ENCODE peak calls at places on chromosomes 6 and 20, in nine cellular contexts. S, P, N, Q, B, W, J, U and I are unnamed samples.

GRCh38 chr6:162854734-162855191 is 127.0 kb downstream of the PACRG start:
- DNase-seq in P (no peak), Q (no peak), S (peak; percentile 37), J (no peak), U (no peak), W (no peak), N (no peak), B (no peak), I (no peak)

GRCh38 chr6:14912226-14912625 is 333.6 kb upstream of the JARID2 start:
- DNase-seq in Q (no peak), J (no peak), U (no peak), B (no peak), N (no peak), S (peak; percentile 88), W (no peak), P (no peak), I (no peak)

GRCh38 chr6:113774122-113774835 is 82.9 kb upstream of the MARCKS start:
- DNase-seq in P (no peak), Q (no peak), B (no peak), N (peak; percentile 73), U (no peak), S (no peak), W (no peak), J (no peak), I (no peak)

GRCh38 chr6:64988148-64988547 is 718.9 kb downstream of the EYS start:
- DNase-seq in P (no peak), B (no peak), Q (no peak), J (no peak), N (peak; percentile 12), U (no peak), W (no peak), S (no peak), I (no peak)

GRCh38 chr20:21702553-21703467 is 2.7 kb upstream of the PAX1 start:
- DNase-seq in J (peak; percentile 39), S (peak; percentile 76), B (peak; percentile 54), Q (peak; percentile 29), W (peak; percentile 63), U (no peak), P (peak; percentile 45), N (peak; percentile 3), I (peak; percentile 67)

GRCh38 chr6:5078121-5078695 is 6.9 kb upstream of the PPP1R3G start:
- DNase-seq in S (no peak), B (peak; percentile 57), N (no peak), J (no peak), Q (no peak), P (no peak), U (no peak), W (no peak), I (no peak)

GRCh38 chr20:57654998-57655811 is 35.0 kb upstream of the ZBP1 start:
- DNase-seq in W (no peak), S (peak; percentile 10), J (no peak), N (no peak), B (peak; percentile 10), U (peak; percentile 8), Q (no peak), P (peak; percentile 7), I (peak; percentile 10)

GRCh38 chr6:99151634-99152344 is 197.7 kb downstream of the FAXC start:
- DNase-seq in S (peak; percentile 59), P (peak; percentile 19), Q (no peak), W (peak; percentile 16), B (peak; percentile 35), N (peak; percentile 28), J (peak; percentile 23), U (no peak), I (no peak)

GRCh38 chr6:36592221-36592655 is 1.9 kb upstream of the SRSF3 start:
- DNase-seq in P (no peak), N (no peak), B (no peak), U (peak; percentile 55), Q (no peak), S (no peak), W (no peak), J (no peak), I (no peak)

GRCh38 chr6:11953641-11954040 is 58.5 kb upstream of the HIVEP1 start:
- DNase-seq in W (no peak), S (no peak), B (no peak), J (no peak), N (no peak), Q (no peak), U (no peak), P (no peak), I (no peak)

GRCh38 chr6:36997811-36998722 is 7.4 kb upstream of the FGD2 start:
- DNase-seq in P (peak; percentile 82), U (no peak), B (no peak), N (no peak), Q (peak; percentile 64), W (peak; percentile 91), S (peak; percentile 91), J (no peak), I (no peak)

GRCh38 chr6:26520840-26521484 is 17.2 kb upstream of the HMGN4 start:
- DNase-seq in N (peak; percentile 80), Q (peak; percentile 90), J (peak; percentile 82), S (peak; percentile 93), U (peak; percentile 87), W (peak; percentile 90), P (peak; percentile 88), B (peak; percentile 98), I (peak; percentile 90)

GRCh38 chr20:22080985-22081384 is 375.5 kb downstream of the PAX1 start:
- DNase-seq in P (no peak), U (no peak), B (no peak), N (no peak), Q (no peak), W (no peak), S (no peak), J (no peak), I (no peak)

GRCh38 chr20:20233041-20233514 is 134.8 kb upstream of the INSM1 start:
- DNase-seq in W (no peak), J (no peak), Q (peak; percentile 21), P (no peak), S (no peak), U (no peak), B (peak; percentile 15), N (no peak), I (no peak)

GRCh38 chr6:154491567-154492470 is 18.7 kb downstream of the CNKSR3 start:
- DNase-seq in Q (no peak), U (no peak), S (no peak), N (peak; percentile 50), W (no peak), P (no peak), J (no peak), B (no peak), I (no peak)

GRCh38 chr6:946546-946945 is 253.6 kb upstream of the EXOC2 start:
- DNase-seq in W (no peak), N (peak; percentile 36), U (no peak), J (no peak), S (no peak), B (no peak), P (no peak), Q (no peak), I (no peak)

GRCh38 chr6:84329077-84329476 is 101.6 kb upstream of the CEP162 start:
- DNase-seq in P (no peak), J (no peak), B (no peak), N (no peak), Q (no peak), U (no peak), W (no peak), S (no peak), I (no peak)

DNA sequence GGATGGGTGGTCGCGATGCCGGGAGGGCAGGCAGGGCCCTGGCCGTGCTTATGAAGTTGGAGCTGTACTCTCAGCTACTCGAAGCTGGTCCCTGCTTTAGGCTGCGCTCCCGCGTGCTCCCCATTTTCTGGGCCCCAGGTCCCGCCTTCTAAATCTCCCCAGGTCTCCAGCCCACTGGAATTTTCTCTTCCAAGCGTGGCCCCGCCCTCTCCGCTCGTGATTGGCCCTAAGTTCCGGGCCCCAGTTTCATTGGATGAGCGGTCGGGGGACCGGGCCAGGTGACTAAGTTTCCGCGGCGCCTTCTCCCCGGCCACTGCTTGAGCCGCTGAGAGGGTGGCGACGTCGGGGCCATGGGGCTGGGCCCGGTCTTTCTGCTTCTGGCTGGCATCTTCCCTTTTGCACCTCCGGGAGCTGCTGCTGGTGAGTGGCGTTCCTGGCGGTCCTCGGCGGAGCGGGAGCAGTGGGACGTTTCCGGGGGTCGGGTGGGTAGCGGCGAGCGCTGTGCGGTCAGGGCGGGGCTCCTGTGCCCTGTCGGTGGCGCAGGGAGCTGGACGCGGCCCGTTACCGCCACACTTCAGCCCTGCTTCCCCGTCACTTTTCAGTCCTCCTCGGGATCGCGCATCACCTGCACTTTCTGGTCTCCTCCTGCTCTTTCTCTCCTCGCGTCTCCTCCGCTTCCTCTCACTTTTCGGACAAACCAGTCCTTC is at the start of gene MICA:
- DNase-seq in B (peak; percentile 99), J (peak; percentile 91), U (peak; percentile 92), N (peak; percentile 79), W (peak; percentile 91), S (peak; percentile 95), P (peak; percentile 94), Q (peak; percentile 90), I (peak; percentile 93)
- TF ChIP-seq POLR2A in B (peak; percentile 81), J (peak; percentile 70), U (peak; percentile 77), N (peak; percentile 76), W (peak; percentile 55), S (peak; percentile 44), P (peak; percentile 93), Q (peak; percentile 57), I (peak; percentile 58)

GRCh38 chr20:62287129-62287528 is 15.7 kb upstream of the ADRM1 start:
- DNase-seq in Q (no peak), P (no peak), N (no peak), B (no peak), W (no peak), U (no peak), S (no peak), J (no peak), I (no peak)
- H3K4me1 ChIP-seq in Q (no peaks in the 10 kb centered on the region), P (no peaks in the 10 kb centered on the region), N (no peaks in the 10 kb centered on the region), B (peaks cover 6% of the 10 kb centered on the region), W (no peaks in the 10 kb centered on the region), U (no peaks in the 10 kb centered on the region), S (peaks cover 17% of the 10 kb centered on the region), J (no peaks in the 10 kb centered on the region), I (no peaks in the 10 kb centered on the region)

GRCh38 chr20:64031822-64032314 is 4.1 kb upstream of the C20orf204 start:
- DNase-seq in U (no peak), P (no peak), S (no peak), B (no peak), N (no peak), Q (no peak), W (no peak), J (no peak), I (no peak)
- TF ChIP-seq POLR2A in U (no peak), P (no peak), S (no peak), B (no peak), N (no peak), Q (no peak), W (no peak), J (no peak), I (no peak)

DNA sequence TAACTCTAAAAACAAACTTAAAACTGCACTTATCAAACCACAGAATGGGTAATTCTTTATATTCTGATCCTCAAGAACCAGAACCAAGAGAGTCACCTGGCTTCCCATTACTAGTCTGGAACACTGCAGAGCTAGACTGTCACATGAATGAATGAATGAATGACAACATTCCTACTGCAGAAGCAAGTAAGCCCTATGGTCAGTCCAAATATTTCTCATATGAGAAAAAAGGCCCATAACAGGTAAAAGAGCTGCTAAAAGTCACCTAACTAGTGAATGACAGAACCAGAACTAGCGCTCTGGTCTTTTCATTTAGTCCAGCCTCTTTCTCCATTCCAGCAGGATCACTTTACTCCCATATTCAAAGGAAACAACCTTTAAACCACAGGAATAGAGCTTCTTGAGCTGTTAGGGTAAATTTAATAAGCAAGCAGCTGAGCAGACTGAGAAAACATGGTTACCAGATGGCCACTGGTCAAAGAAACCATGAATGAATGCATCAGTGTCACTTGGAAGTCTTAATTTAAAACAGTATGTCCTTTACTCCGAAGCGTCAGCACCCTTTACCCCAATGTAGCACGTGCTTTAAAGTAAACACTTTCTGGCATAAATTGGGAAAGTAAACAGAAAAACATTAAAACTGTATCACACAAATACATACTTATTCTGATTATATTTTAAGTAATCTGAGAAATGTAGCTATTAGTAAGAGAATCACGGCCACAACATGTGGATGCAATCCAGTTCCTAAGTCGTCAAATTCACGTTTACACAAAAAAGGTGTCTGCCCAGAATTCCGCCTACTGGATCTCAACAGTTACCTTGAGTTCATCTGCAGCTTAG is 1.4 kb downstream of the PREP start:
- DNase-seq in J (no peak), P (no peak), Q (no peak), N (peak; percentile 41), B (no peak), W (no peak), S (no peak), U (no peak), I (no peak)
- H3K4me1 ChIP-seq in J (peaks cover 66% of the 10 kb centered on the region), P (no peaks in the 10 kb centered on the region), Q (peaks cover 35% of the 10 kb centered on the region), N (no peaks in the 10 kb centered on the region), B (peaks cover 16% of the 10 kb centered on the region), W (peaks cover 36% of the 10 kb centered on the region), S (peaks cover 13% of the 10 kb centered on the region), U (peaks cover 45% of the 10 kb centered on the region), I (peaks cover 4% of the 10 kb centered on the region)